ENCODE peak calls at places on chromosomes 2 and 18, in five cellular contexts. W, C, F, X and N are unnamed samples.
A peak's percentile ranks its signal among the peaks of the same experiment; 100 is the strongest.

GRCh38 chr2:204645018-204645775 is 99.9 kb downstream of the PARD3B start:
- DNase-seq in C (no peak), X (no peak), F (no peak), W (peak; percentile 66), N (no peak)

GRCh38 chr2:33859791-33860461 is 260.8 kb upstream of the FAM98A start:
- DNase-seq in X (no peak), C (no peak), W (no peak), F (no peak), N (no peak)

GRCh38 chr2:7052404-7052803 is 135.2 kb downstream of the RNF144A start:
- DNase-seq in C (no peak), W (no peak), X (no peak), F (no peak), N (no peak)

GRCh38 chr2:241559489-241560180 is 1.1 kb downstream of the BOK start:
- DNase-seq in X (no peak), F (peak; percentile 50), W (peak; percentile 51), C (peak; percentile 84), N (no peak)

GRCh38 chr2:171475979-171476378 is 42.0 kb downstream of the DCAF17 start:
- DNase-seq in C (no peak), F (no peak), X (no peak), W (no peak), N (no peak)

GRCh38 chr2:177327065-177327464 is 62.5 kb upstream of the NFE2L2 start:
- DNase-seq in F (no peak), X (no peak), C (no peak), W (no peak), N (no peak)

GRCh38 chr2:138874251-138874650 is 94.1 kb upstream of the NXPH2 start:
- DNase-seq in X (no peak), F (no peak), C (no peak), W (no peak), N (no peak)

GRCh38 chr18:26022585-26022984 is 67.8 kb downstream of the SS18 start:
- DNase-seq in F (no peak), X (no peak), W (no peak), C (no peak), N (no peak)

GRCh38 chr18:12947355-12948054 is at the start of gene SEH1L:
- DNase-seq in W (peak; percentile 99), C (peak; percentile 100), X (peak; percentile 99), F (peak; percentile 99), N (peak; percentile 98)

GRCh38 chr2:127841466-127842178 is 16.3 kb downstream of the POLR2D start:
- DNase-seq in W (no peak), F (no peak), X (no peak), C (no peak), N (no peak)

GRCh38 chr2:242044206-242044590 is 174.7 kb downstream of the RTP5 start:
- DNase-seq in F (no peak), X (no peak), W (no peak), C (no peak), N (no peak)

GRCh38 chr2:20641123-20641985 is 9.5 kb downstream of the HS1BP3 start:
- DNase-seq in F (no peak), C (peak; percentile 59), W (peak; percentile 90), X (peak; percentile 91), N (peak; percentile 79)

GRCh38 chr2:130776550-130776949 is 21.2 kb downstream of the AMER3 start:
- DNase-seq in W (no peak), X (no peak), C (peak; percentile 10), F (no peak), N (no peak)

GRCh38 chr2:117470311-117471095 is 344.0 kb upstream of the DDX18 start:
- DNase-seq in F (peak; percentile 41), C (no peak), X (no peak), W (peak; percentile 5), N (no peak)

GRCh38 chr2:67135201-67135600 is 261.9 kb upstream of the ETAA1 start:
- DNase-seq in X (no peak), C (no peak), F (no peak), W (no peak), N (no peak)

GRCh38 chr18:3478262-3478978 is 28.4 kb downstream of the TGIF1 start:
- DNase-seq in X (no peak), W (peak; percentile 88), F (no peak), C (no peak), N (no peak)

GRCh38 chr2:166464187-166464586 is 29.9 kb downstream of the SCN7A start:
- DNase-seq in C (no peak), X (no peak), F (no peak), W (peak; percentile 10), N (no peak)

GRCh38 chr2:203734276-203734983 is 28.0 kb downstream of the CD28 start:
- DNase-seq in C (peak; percentile 76), W (no peak), F (no peak), X (no peak), N (no peak)

DNA sequence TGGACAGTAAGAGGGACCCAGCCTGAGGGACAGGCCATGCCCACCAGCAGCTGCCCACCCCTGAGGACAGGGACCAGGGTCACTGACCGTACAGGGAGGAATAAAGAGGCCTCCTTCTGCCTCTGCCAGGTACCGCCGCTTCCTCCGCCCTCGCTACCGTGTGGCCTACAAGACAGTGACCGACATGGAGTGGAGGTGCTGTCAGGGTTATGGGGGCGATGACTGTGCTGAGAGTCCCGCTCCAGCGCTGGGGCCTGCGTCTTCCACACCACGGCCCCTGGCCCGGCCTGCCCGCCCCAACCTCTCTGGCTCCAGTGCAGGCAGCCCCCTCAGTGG is 2.2 kb downstream of the EMILIN1 start:
- DNase-seq in X (no peak), F (no peak), W (no peak), C (no peak), N (no peak)
- H3K4me3 ChIP-seq in X (peak overlapping the region; percentile 67), F (no peak overlapping the region), W (peak overlapping the region; percentile 72), C (peak overlapping the region; percentile 55), N (peak overlapping the region; percentile 51)

GRCh38 chr2:219448099-219448775 is 13.6 kb downstream of the SPEG start:
- DNase-seq in F (no peak), C (no peak), X (no peak), W (no peak), N (no peak)

GRCh38 chr2:219446101-219446504 is 11.5 kb downstream of the SPEG start:
- DNase-seq in W (peak; percentile 62), F (no peak), C (no peak), X (peak; percentile 78), N (no peak)

GRCh38 chr2:219448776-219449476 is 14.3 kb downstream of the SPEG start:
- DNase-seq in X (no peak), C (no peak), W (no peak), F (no peak), N (no peak)

GRCh38 chr2:219446689-219447088 is 12.0 kb downstream of the SPEG start:
- DNase-seq in W (no peak), F (no peak), X (no peak), C (no peak), N (no peak)

DNA sequence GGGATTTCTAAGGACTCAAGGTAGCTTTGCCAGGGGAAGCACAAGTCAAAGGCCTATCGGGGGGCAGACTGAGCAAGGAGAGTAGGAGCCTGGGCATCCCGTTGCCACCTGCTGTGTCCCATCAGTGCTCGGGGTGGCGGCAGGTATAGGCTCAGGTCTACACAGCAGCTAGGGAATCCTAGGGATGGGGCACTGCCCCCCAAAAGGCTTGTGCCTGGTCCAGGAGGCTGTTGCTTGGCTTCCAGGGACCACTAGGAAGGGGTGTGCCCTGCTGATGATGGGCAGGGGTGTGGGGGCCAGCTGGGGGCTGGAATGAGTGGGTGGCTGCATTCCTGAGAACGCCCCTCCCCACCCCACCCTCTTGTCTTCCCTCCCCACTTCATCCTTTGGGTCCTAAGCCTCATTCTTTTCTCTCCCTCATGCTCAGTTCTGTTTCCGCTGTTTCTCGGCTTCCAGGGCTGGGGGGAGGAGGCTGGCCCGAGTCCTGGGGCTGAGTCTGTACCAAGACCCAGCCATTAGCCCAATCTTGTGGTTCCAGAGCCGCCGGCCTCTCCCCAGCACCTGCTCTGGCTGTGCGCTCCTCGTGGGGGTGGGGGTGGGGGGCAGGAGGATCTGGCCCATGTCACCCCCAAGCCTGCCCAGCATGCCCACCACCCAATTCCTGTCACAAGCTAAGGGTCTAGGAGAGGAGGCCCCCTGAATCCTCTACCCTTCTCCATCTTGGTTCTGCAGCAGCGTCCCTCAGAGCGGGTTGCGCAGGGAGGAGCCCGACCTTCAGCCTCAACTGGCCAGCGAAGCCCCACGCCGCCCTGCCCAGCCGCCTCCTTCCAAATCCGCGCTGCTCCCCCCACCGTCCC is 12.8 kb downstream of the SPEG start:
- DNase-seq in F (no peak), C (no peak), X (no peak), W (no peak), N (no peak)
- H3K4me3 ChIP-seq in F (no peak overlapping the region), C (no peak overlapping the region), X (peak overlapping the region; percentile 77), W (no peak overlapping the region), N (no peak overlapping the region)

GRCh38 chr2:157441072-157441454 is 2.8 kb downstream of the CYTIP start:
- DNase-seq in F (no peak), C (no peak), W (peak; percentile 43), X (no peak), N (no peak)

GRCh38 chr2:157442136-157442535 is 1.8 kb downstream of the CYTIP start:
- DNase-seq in W (no peak), F (no peak), X (no peak), C (no peak), N (no peak)

GRCh38 chr2:157438907-157439791 is 4.7 kb downstream of the CYTIP start:
- DNase-seq in F (no peak), W (peak; percentile 18), C (no peak), X (no peak), N (no peak)

GRCh38 chr2:157440404-157441071 is 3.4 kb downstream of the CYTIP start:
- DNase-seq in X (no peak), C (no peak), W (no peak), F (no peak), N (no peak)

GRCh38 chr2:157439792-157440186 is 4.1 kb downstream of the CYTIP start:
- DNase-seq in F (no peak), W (no peak), X (no peak), C (no peak), N (no peak)
- H3K4me3 ChIP-seq in F (no peak overlapping the region), W (no peak overlapping the region), X (no peak overlapping the region), C (peak overlapping the region; percentile 19), N (no peak overlapping the region)

GRCh38 chr2:70553334-70553583 is 367 bp downstream of the TGFA start:
- DNase-seq in X (no peak), C (no peak), W (no peak), F (no peak), N (no peak)

GRCh38 chr2:70554338-70554892 is 789 bp upstream of the TGFA start:
- DNase-seq in C (no peak), W (no peak), X (no peak), F (no peak), N (no peak)

GRCh38 chr2:70551156-70551555 is 2.5 kb downstream of the TGFA start:
- DNase-seq in W (no peak), F (no peak), X (no peak), C (no peak), N (no peak)

GRCh38 chr2:70552501-70553333 is 909 bp downstream of the TGFA start:
- DNase-seq in F (peak; percentile 22), X (no peak), C (no peak), W (no peak), N (no peak)

GRCh38 chr2:70553584-70554337 is at the start of gene TGFA:
- DNase-seq in F (peak; percentile 89), X (peak; percentile 36), W (peak; percentile 15), C (peak; percentile 95), N (no peak)
- H3K4me3 ChIP-seq in F (peak within 1 kb of the TSS; percentile 44), X (peak within 1 kb of the TSS; percentile 63), W (peak within 1 kb of the TSS; percentile 56), C (peak within 1 kb of the TSS; percentile 86), N (peak within 1 kb of the TSS; percentile 47)

DNA sequence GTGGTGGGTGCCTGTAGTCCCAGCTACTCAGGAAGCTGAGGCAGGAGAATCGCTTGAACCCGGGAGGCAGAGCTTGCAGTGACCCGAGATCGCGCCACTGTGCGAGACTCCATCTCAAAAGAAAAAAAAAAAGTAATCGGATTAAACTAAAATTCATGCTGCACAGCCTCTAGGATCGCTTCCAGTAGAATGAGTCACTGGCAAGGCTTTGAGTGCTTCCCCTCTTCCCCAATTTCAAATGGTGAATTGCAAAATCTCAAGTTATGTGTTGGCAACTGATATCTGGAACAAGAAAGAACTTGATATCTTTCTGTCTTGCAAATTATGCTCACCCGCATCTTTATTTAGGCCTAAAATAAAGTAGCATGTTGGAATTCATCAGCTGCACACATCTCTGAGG is 12.6 kb downstream of the TTC39C start:
- DNase-seq in F (no peak), X (peak; percentile 52), W (peak; percentile 89), C (no peak), N (peak; percentile 71)
- H3K4me3 ChIP-seq in F (no peak overlapping the region), X (no peak overlapping the region), W (no peak overlapping the region), C (no peak overlapping the region), N (no peak overlapping the region)